ENCODE peak calls at places on chromosomes 4 and X, in four cellular contexts. P is psoas muscle, Z is Panc1, B is vagina. G is an unnamed sample.

GRCh38 chr4:1247811-1248261 is 1.1 kb downstream of the CTBP1 start:
- DNase-seq in B (peak; percentile 85), Z (no peak), P (no peak), G (no peak)

GRCh38 chrX:13283968-13284914 is 35.6 kb downstream of the ATXN3L start:
- DNase-seq in Z (no peak), P (no peak), B (no peak), G (no peak)

GRCh38 chr4:100299441-100299840 is 109.2 kb upstream of the DDIT4L start:
- DNase-seq in P (no peak), Z (no peak), B (no peak), G (no peak)

GRCh38 chrX:74924449-74925209 is 623 bp downstream of the NEXMIF start:
- DNase-seq in B (no peak), Z (no peak), P (peak; percentile 53), G (no peak)

GRCh38 chr4:140935259-140935658 is 179.1 kb upstream of the TBC1D9 start:
- DNase-seq in B (no peak), Z (no peak), P (peak; percentile 54), G (no peak)

GRCh38 chr4:102318105-102318504 is 27.2 kb downstream of the SLC39A8 start:
- DNase-seq in Z (no peak), P (no peak), B (no peak), G (no peak)

GRCh38 chrX:124194903-124195302 is 137.6 kb upstream of the TEX13D start:
- DNase-seq in P (peak; percentile 75), B (no peak), Z (no peak), G (no peak)

GRCh38 chr4:30429813-30430466 is 290.2 kb upstream of the PCDH7 start:
- DNase-seq in P (no peak), B (no peak), Z (no peak), G (no peak)

GRCh38 chr4:10783351-10783750 is 98.8 kb upstream of the CLNK start:
- DNase-seq in P (no peak), B (no peak), Z (no peak), G (no peak)

GRCh38 chr4:7194251-7195137 is 2.2 kb downstream of the SORCS2 start:
- DNase-seq in Z (no peak), P (peak; percentile 50), B (peak; percentile 85), G (no peak)

GRCh38 chrX:37380920-37381319 is 31.8 kb downstream of the PRRG1 start:
- DNase-seq in Z (peak; percentile 24), P (no peak), B (no peak), G (no peak)

GRCh38 chr4:55931833-55932232 is 16.9 kb upstream of the CEP135 start:
- DNase-seq in Z (no peak), P (no peak), B (no peak), G (no peak)

GRCh38 chr4:124708517-124709300 is 3.8 kb downstream of the ANKRD50 start:
- DNase-seq in P (no peak), Z (no peak), B (no peak), G (no peak)

GRCh38 chr4:169815606-169816005 is 57.9 kb upstream of the HPF1 start:
- DNase-seq in Z (no peak), P (no peak), B (no peak), G (no peak)

GRCh38 chr4:184815046-184815877 is 10.5 kb downstream of the ACSL1 start:
- DNase-seq in B (no peak), P (peak; percentile 86), Z (no peak), G (no peak)

GRCh38 chr4:145179201-145179860 is 1.1 kb downstream of the OTUD4 start:
- DNase-seq in B (no peak), Z (no peak), P (peak; percentile 81), G (peak; percentile 71)

GRCh38 chr4:89298788-89299152 is 8.8 kb downstream of the GPRIN3 start:
- DNase-seq in B (no peak), Z (no peak), P (no peak), G (peak; percentile 57)

GRCh38 chrX:49101629-49101984 is 21.9 kb upstream of the WDR45 start:
- DNase-seq in B (no peak), Z (no peak), P (no peak), G (no peak)

GRCh38 chr4:1608821-1609500 is 75.2 kb downstream of the FAM53A start:
- DNase-seq in Z (no peak), P (peak; percentile 35), B (no peak), G (no peak)

GRCh38 chr4:1243451-1244080 is 5.4 kb downstream of the CTBP1 start:
- DNase-seq in Z (no peak), B (no peak), P (peak; percentile 61), G (no peak)

GRCh38 chr4:14218641-14219040 is 591.1 kb upstream of the BOD1L1 start:
- DNase-seq in Z (no peak), P (no peak), B (no peak), G (no peak)

GRCh38 chrX:134374294-134374693 is 85.7 kb upstream of the HPRT1 start:
- DNase-seq in B (no peak), P (no peak), Z (no peak), G (peak; percentile 6)

DNA sequence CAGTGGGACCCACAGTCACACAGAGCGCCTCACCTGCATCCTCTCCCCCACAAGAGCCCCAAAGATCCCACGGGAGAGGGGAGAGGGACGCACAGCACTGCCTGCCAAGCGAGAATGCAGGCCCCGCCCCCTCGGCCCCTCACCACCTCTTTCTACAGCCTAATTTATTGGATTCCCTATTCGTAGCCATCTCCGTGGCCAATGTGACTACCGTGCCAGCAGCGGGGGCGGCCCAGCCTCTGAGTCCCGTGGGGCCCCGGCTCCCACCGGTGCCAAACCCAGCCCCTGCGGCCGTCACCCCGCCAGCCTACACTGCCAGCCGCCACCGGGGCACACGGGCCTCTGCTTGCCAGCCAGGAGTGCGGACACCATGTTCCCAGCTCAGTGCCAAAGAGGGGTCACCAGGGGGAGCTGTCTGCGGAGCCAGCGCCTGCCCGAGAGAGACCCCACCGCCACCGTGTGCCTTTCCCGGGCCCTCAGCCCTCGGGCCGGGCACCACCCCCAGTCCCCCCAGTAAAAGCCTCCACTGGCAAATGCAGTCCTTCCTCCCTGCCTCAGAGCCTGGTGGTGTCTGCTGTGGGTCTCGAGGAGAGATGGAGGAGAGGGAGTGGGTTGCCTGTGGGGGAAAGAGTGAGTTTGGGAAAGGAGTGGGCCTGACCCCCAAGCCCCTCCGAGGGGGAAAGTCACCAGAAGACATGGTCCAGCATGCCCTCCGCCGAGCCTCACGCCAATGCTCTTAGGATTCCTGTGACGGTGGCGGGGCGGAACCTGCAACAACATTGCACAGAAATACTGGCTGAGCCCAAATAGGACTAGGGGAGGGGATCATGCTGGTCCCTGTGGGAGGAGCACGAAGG is 19.6 kb upstream of the PLXNB3 start:
- DNase-seq in P (no peak), B (no peak), Z (no peak), G (no peak)
- H3K4me3 ChIP-seq in P (no peak overlapping the region), B (peak overlapping the region; percentile 24), Z (no peak overlapping the region), G (no peak overlapping the region)

DNA sequence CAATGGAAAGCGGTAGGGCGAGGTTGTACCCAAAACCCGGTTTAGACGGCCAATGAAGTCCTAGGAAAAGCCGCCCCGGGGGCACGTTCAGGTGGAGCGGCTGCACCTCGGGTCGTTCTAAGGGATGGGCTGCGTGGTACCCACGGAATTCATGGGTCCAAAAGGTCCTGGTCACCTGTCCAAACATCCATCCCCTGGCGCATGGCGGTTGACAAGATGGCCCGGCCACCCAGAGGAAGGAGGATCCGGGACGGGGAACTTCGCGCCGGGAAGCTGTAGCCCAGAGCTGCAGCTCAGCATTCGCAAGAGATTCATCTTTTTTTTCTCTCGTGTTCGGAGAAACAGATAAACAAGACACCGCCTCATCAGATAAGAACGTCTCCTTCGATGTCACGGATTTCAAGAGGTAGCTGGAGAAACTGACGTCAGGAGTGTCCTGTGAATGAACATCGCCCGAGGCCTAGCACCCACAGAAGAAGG is 10.9 kb downstream of the PITX2 start:
- DNase-seq in Z (no peak), B (no peak), P (no peak), G (no peak)
- H3K27me3 ChIP-seq in Z (no peaks in the 10 kb centered on the region), B (peaks cover 6% of the 10 kb centered on the region), P (no peaks in the 10 kb centered on the region), G (peaks cover 59% of the 10 kb centered on the region)

DNA sequence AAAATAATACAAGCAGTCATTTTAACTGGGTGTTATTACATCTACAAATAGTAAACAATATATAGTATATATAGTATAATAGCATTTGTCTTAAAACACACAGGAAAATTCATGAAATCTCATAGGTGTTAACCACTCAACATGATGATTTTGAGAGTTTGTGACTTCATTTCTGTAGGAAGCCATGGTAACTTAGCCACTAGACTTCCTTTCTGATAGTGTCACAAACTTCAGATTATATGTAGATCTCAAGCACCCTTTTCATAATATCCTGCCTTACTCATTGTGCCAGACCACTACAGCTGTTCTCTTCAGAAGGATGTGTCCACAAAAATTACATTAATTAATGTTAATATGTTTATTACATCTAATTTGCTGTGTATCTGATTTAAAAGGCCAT is 1250.6 kb downstream of the ADGRL3 start:
- DNase-seq in Z (no peak), B (no peak), P (no peak), G (no peak)
- H3K4me3 ChIP-seq in Z (no peak overlapping the region), B (no peak overlapping the region), P (no peak overlapping the region), G (no peak overlapping the region)

GRCh38 chr4:54228563-54229501 is at the start of gene PDGFRA:
- DNase-seq in P (peak; percentile 85), Z (no peak), B (peak; percentile 94), G (no peak)
- H3K27me3 ChIP-seq in P (no peaks in the 10 kb centered on the region), Z (peaks cover 11% of the 10 kb centered on the region), B (peaks cover 19% of the 10 kb centered on the region), G (peaks cover 65% of the 10 kb centered on the region)

DNA sequence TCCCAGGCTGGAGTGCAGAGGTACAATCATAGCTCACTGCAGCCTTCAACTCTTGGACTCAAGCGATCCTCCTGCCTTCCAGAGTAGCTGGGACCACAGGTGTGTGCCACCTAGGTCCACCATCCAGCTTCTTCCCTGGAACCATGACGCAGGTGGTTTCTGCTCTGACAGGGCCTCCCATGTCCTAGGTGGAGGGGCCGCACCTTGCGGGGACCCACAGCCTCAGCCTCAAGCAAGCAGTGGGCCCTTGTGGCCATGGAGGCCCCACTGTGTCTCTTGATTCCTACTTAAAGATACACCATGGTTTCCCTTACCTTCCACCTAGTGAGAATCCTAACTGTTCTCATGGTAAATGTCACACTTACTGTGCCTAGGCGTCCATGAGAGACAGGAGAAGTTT is 6.9 kb upstream of the GPR78 start:
- DNase-seq in Z (no peak), B (no peak), P (peak; percentile 41), G (no peak)
- H3K4me3 ChIP-seq in Z (no peak overlapping the region), B (no peak overlapping the region), P (no peak overlapping the region), G (no peak overlapping the region)